ENCODE peak calls at places on chromosome 10, in five cellular contexts. One of them, this sample, is unnamed.

GRCh38 chr10:72980348-72980747 is 25.7 kb upstream of the PLA2G12B start:
- DNase-seq in fibroblast of the conjunctiva: no peak
- DNase-seq in NAMALWA: no peak
- DNase-seq in HCT116: no peak
- DNase-seq in tibial artery: no peak
- DNase-seq in this sample: no peak

GRCh38 chr10:102185272-102185671 is 33.1 kb downstream of the NOLC1 start:
- DNase-seq in tibial artery: no peak
- DNase-seq in fibroblast of the conjunctiva: no peak
- DNase-seq in NAMALWA: no peak
- DNase-seq in HCT116: no peak
- DNase-seq in this sample: no peak

GRCh38 chr10:121154310-121154709 is 303.1 kb downstream of the WDR11 start:
- DNase-seq in tibial artery: no peak
- DNase-seq in fibroblast of the conjunctiva: no peak
- DNase-seq in HCT116: no peak
- DNase-seq in NAMALWA: no peak
- DNase-seq in this sample: no peak

GRCh38 chr10:130428936-130429335 is 292.7 kb downstream of the GLRX3 start:
- DNase-seq in HCT116: no peak
- DNase-seq in tibial artery: no peak
- DNase-seq in NAMALWA: no peak
- DNase-seq in fibroblast of the conjunctiva: no peak
- DNase-seq in this sample: no peak

GRCh38 chr10:7380704-7381241 is 30.1 kb downstream of the SFMBT2 start:
- DNase-seq in HCT116: no peak
- DNase-seq in tibial artery: no peak
- DNase-seq in fibroblast of the conjunctiva: no peak
- DNase-seq in NAMALWA: no peak
- DNase-seq in this sample: no peak

GRCh38 chr10:31698169-31698890 is 230.3 kb downstream of the ARHGAP12 start:
- DNase-seq in tibial artery: peak; percentile 88
- DNase-seq in HCT116: no peak
- DNase-seq in NAMALWA: no peak
- DNase-seq in fibroblast of the conjunctiva: peak; percentile 77
- DNase-seq in this sample: peak; percentile 77

GRCh38 chr10:5684318-5684970 is at the start of gene TASOR2:
- DNase-seq in HCT116: peak; percentile 94
- DNase-seq in fibroblast of the conjunctiva: peak; percentile 96
- DNase-seq in NAMALWA: peak; percentile 98
- DNase-seq in tibial artery: peak; percentile 94
- DNase-seq in this sample: peak; percentile 90

GRCh38 chr10:74518076-74518475 is 308.3 kb upstream of the KAT6B start:
- DNase-seq in HCT116: no peak
- DNase-seq in fibroblast of the conjunctiva: no peak
- DNase-seq in tibial artery: no peak
- DNase-seq in NAMALWA: no peak
- DNase-seq in this sample: no peak

GRCh38 chr10:72312865-72313391 is 39.2 kb downstream of the DDIT4 start:
- DNase-seq in NAMALWA: no peak
- DNase-seq in HCT116: no peak
- DNase-seq in fibroblast of the conjunctiva: no peak
- DNase-seq in tibial artery: no peak
- DNase-seq in this sample: no peak

GRCh38 chr10:80136134-80136571 is 3.6 kb downstream of the PLAC9 start:
- DNase-seq in fibroblast of the conjunctiva: peak; percentile 96
- DNase-seq in NAMALWA: no peak
- DNase-seq in tibial artery: peak; percentile 94
- DNase-seq in HCT116: no peak
- DNase-seq in this sample: peak; percentile 45

GRCh38 chr10:86269332-86269731 is 97.3 kb downstream of the GRID1 start:
- DNase-seq in NAMALWA: no peak
- DNase-seq in tibial artery: no peak
- DNase-seq in HCT116: no peak
- DNase-seq in fibroblast of the conjunctiva: no peak
- DNase-seq in this sample: no peak

GRCh38 chr10:93542358-93542791 is 24.1 kb upstream of the FFAR4 start:
- DNase-seq in tibial artery: no peak
- DNase-seq in fibroblast of the conjunctiva: no peak
- DNase-seq in NAMALWA: no peak
- DNase-seq in HCT116: no peak
- DNase-seq in this sample: no peak

GRCh38 chr10:119383174-119383856 is 159.2 kb downstream of the RGS10 start:
- DNase-seq in tibial artery: no peak
- DNase-seq in fibroblast of the conjunctiva: no peak
- DNase-seq in HCT116: no peak
- DNase-seq in NAMALWA: no peak
- DNase-seq in this sample: no peak

GRCh38 chr10:71179382-71179781 is 33.0 kb upstream of the UNC5B start:
- DNase-seq in fibroblast of the conjunctiva: no peak
- DNase-seq in tibial artery: no peak
- DNase-seq in NAMALWA: no peak
- DNase-seq in HCT116: no peak
- DNase-seq in this sample: no peak

GRCh38 chr10:32950457-32951109 is 7.4 kb downstream of the ITGB1 start:
- DNase-seq in HCT116: no peak
- DNase-seq in tibial artery: no peak
- DNase-seq in NAMALWA: no peak
- DNase-seq in fibroblast of the conjunctiva: no peak
- DNase-seq in this sample: no peak

GRCh38 chr10:100750291-100751210 is 5.2 kb downstream of the PAX2 start:
- DNase-seq in fibroblast of the conjunctiva: no peak
- DNase-seq in tibial artery: no peak
- DNase-seq in HCT116: no peak
- DNase-seq in NAMALWA: no peak
- DNase-seq in this sample: no peak

GRCh38 chr10:113780681-113781250 is 29.3 kb downstream of the PLEKHS1 start:
- DNase-seq in fibroblast of the conjunctiva: no peak
- DNase-seq in tibial artery: no peak
- DNase-seq in HCT116: no peak
- DNase-seq in NAMALWA: no peak
- DNase-seq in this sample: no peak

GRCh38 chr10:98246911-98247820 is 20.8 kb downstream of the LOXL4 start:
- DNase-seq in NAMALWA: no peak
- DNase-seq in HCT116: no peak
- DNase-seq in fibroblast of the conjunctiva: no peak
- DNase-seq in tibial artery: no peak
- DNase-seq in this sample: peak; percentile 84

GRCh38 chr10:96789571-96790108 is 42.5 kb upstream of the LCOR start:
- DNase-seq in HCT116: no peak
- DNase-seq in tibial artery: no peak
- DNase-seq in NAMALWA: peak; percentile 86
- DNase-seq in fibroblast of the conjunctiva: no peak
- DNase-seq in this sample: no peak

GRCh38 chr10:98269435-98269912 is 1.5 kb upstream of the LOXL4 start:
- DNase-seq in NAMALWA: no peak
- DNase-seq in HCT116: peak; percentile 79
- DNase-seq in tibial artery: peak; percentile 84
- DNase-seq in fibroblast of the conjunctiva: peak; percentile 55
- DNase-seq in this sample: peak; percentile 84

GRCh38 chr10:96618648-96619047 is 31.8 kb upstream of the TM9SF3 start:
- DNase-seq in fibroblast of the conjunctiva: no peak
- DNase-seq in NAMALWA: no peak
- DNase-seq in HCT116: no peak
- DNase-seq in tibial artery: peak; percentile 30
- DNase-seq in this sample: no peak

GRCh38 chr10:104435822-104436221 is 82.2 kb downstream of the CFAP58 start:
- DNase-seq in fibroblast of the conjunctiva: peak; percentile 26
- DNase-seq in tibial artery: no peak
- DNase-seq in HCT116: no peak
- DNase-seq in NAMALWA: no peak
- DNase-seq in this sample: no peak

GRCh38 chr10:15719899-15720634 is at the start of gene ITGA8:
- DNase-seq in tibial artery: no peak
- DNase-seq in HCT116: no peak
- DNase-seq in NAMALWA: peak; percentile 14
- DNase-seq in fibroblast of the conjunctiva: no peak
- DNase-seq in this sample: no peak

GRCh38 chr10:30176182-30176581 is 116.8 kb upstream of the JCAD start:
- DNase-seq in HCT116: no peak
- DNase-seq in fibroblast of the conjunctiva: no peak
- DNase-seq in tibial artery: no peak
- DNase-seq in NAMALWA: no peak
- DNase-seq in this sample: peak; percentile 85

GRCh38 chr10:98285416-98285815 is 17.4 kb upstream of the LOXL4 start:
- DNase-seq in HCT116: no peak
- DNase-seq in tibial artery: no peak
- DNase-seq in NAMALWA: no peak
- DNase-seq in fibroblast of the conjunctiva: no peak
- DNase-seq in this sample: no peak

GRCh38 chr10:67669978-67670377 is 26.0 kb downstream of the CTNNA3 start:
- DNase-seq in tibial artery: no peak
- DNase-seq in fibroblast of the conjunctiva: no peak
- DNase-seq in NAMALWA: no peak
- DNase-seq in HCT116: no peak
- DNase-seq in this sample: peak; percentile 31

GRCh38 chr10:70221030-70221429 is 12.2 kb downstream of the PPA1 start:
- DNase-seq in NAMALWA: no peak
- DNase-seq in HCT116: no peak
- DNase-seq in tibial artery: no peak
- DNase-seq in fibroblast of the conjunctiva: no peak
- DNase-seq in this sample: no peak

GRCh38 chr10:43118631-43119415 is 19.4 kb upstream of the CSGALNACT2 start:
- DNase-seq in HCT116: no peak
- DNase-seq in tibial artery: no peak
- DNase-seq in NAMALWA: no peak
- DNase-seq in fibroblast of the conjunctiva: no peak
- DNase-seq in this sample: no peak

GRCh38 chr10:74164641-74165529 is 13.9 kb downstream of the ADK start:
- DNase-seq in NAMALWA: no peak
- DNase-seq in tibial artery: no peak
- DNase-seq in fibroblast of the conjunctiva: no peak
- DNase-seq in HCT116: no peak
- DNase-seq in this sample: no peak

GRCh38 chr10:91185239-91185875 is 35.1 kb upstream of the PCGF5 start:
- DNase-seq in NAMALWA: no peak
- DNase-seq in tibial artery: no peak
- DNase-seq in HCT116: peak; percentile 8
- DNase-seq in fibroblast of the conjunctiva: no peak
- DNase-seq in this sample: peak; percentile 65

GRCh38 chr10:7795605-7796004 is 7.6 kb downstream of the ATP5F1C start:
- DNase-seq in fibroblast of the conjunctiva: no peak
- DNase-seq in tibial artery: no peak
- DNase-seq in NAMALWA: no peak
- DNase-seq in HCT116: no peak
- DNase-seq in this sample: peak; percentile 81

GRCh38 chr10:119132521-119133345 is 28.8 kb downstream of the DENND10 start:
- DNase-seq in HCT116: no peak
- DNase-seq in fibroblast of the conjunctiva: no peak
- DNase-seq in NAMALWA: no peak
- DNase-seq in tibial artery: no peak
- DNase-seq in this sample: no peak